ENCODE peak calls at places on chromosome 12, in four cellular contexts. W is A673, Y is foreskin keratinocyte, R is ovary. U is an unnamed sample.

GRCh38 chr12:26566670-26567069 is 266.3 kb downstream of the ITPR2 start:
- DNase-seq in W (no peak), Y (no peak), R (no peak), U (no peak)

GRCh38 chr12:4005851-4006400 is 132.7 kb upstream of the PARP11 start:
- DNase-seq in W (no peak), Y (no peak), R (no peak), U (no peak)

GRCh38 chr12:27221625-27222387 is 22.3 kb upstream of the STK38L start:
- DNase-seq in W (no peak), Y (no peak), R (no peak), U (no peak)

GRCh38 chr12:116040412-116040811 is 237.1 kb downstream of the MED13L start:
- DNase-seq in W (no peak), Y (no peak), R (no peak), U (no peak)

GRCh38 chr12:89263153-89263552 is 89.1 kb downstream of the DUSP6 start:
- DNase-seq in W (no peak), Y (no peak), R (no peak), U (no peak)

GRCh38 chr12:108980831-108981618 is 39.8 kb downstream of the SVOP start:
- DNase-seq in W (no peak), Y (no peak), R (no peak), U (no peak)

GRCh38 chr12:109718390-109718789 is 4.8 kb downstream of the FAM222A start:
- DNase-seq in W (peak; percentile 45), Y (no peak), R (peak; percentile 47), U (no peak)

GRCh38 chr12:111428081-111428727 is 22.5 kb downstream of the SH2B3 start:
- DNase-seq in W (no peak), Y (no peak), R (no peak), U (no peak)

GRCh38 chr12:27163048-27163715 is 80.8 kb upstream of the C12orf71 start:
- DNase-seq in W (no peak), Y (no peak), R (no peak), U (no peak)

GRCh38 chr12:13133886-13134285 is 30.4 kb upstream of the GSG1 start:
- DNase-seq in W (no peak), Y (no peak), R (no peak), U (no peak)

GRCh38 chr12:75000120-75000519 is 209.5 kb downstream of the KCNC2 start:
- DNase-seq in W (no peak), Y (no peak), R (no peak), U (no peak)

GRCh38 chr12:47534695-47535094 is 171.1 kb downstream of the RPAP3 start:
- DNase-seq in W (peak; percentile 27), Y (no peak), R (no peak), U (peak; percentile 15)

GRCh38 chr12:81726634-81727033 is 32.5 kb downstream of the PPFIA2 start:
- DNase-seq in W (no peak), Y (no peak), R (no peak), U (no peak)

GRCh38 chr12:30792648-30793499 is 38.1 kb upstream of the CAPRIN2 start:
- DNase-seq in W (no peak), Y (no peak), R (no peak), U (peak; percentile 59)

GRCh38 chr12:12224240-12224940 is 42.5 kb downstream of the LRP6 start:
- DNase-seq in W (no peak), Y (no peak), R (no peak), U (no peak)

GRCh38 chr12:95316798-95317197 is 99.2 kb downstream of the VEZT start:
- DNase-seq in W (no peak), Y (no peak), R (no peak), U (no peak)

GRCh38 chr12:25925064-25925463 is 33.4 kb upstream of the RASSF8 start:
- DNase-seq in W (no peak), Y (no peak), R (no peak), U (no peak)

GRCh38 chr12:122021822-122022392 is at the start of gene BCL7A:
- DNase-seq in W (peak; percentile 88), Y (no peak), R (peak; percentile 79), U (peak; percentile 45)

GRCh38 chr12:121534495-121535148 is 46.2 kb downstream of the KDM2B start:
- DNase-seq in W (no peak), Y (no peak), R (no peak), U (no peak)

GRCh38 chr12:69095765-69096477 is 143.4 kb upstream of the CPSF6 start:
- DNase-seq in W (peak; percentile 23), Y (no peak), R (no peak), U (no peak)

GRCh38 chr12:1318327-1319031 is 275.9 kb downstream of the FBXL14 start:
- DNase-seq in W (peak; percentile 58), Y (no peak), R (no peak), U (no peak)

GRCh38 chr12:34391771-34392581 is 369.7 kb downstream of the ALG10 start:
- DNase-seq in W (no peak), Y (no peak), R (no peak), U (no peak)

GRCh38 chr12:107131832-107132616 is 38.7 kb upstream of the CRY1 start:
- DNase-seq in W (peak; percentile 76), Y (peak; percentile 10), R (no peak), U (peak; percentile 75)

GRCh38 chr12:75699728-75700496 is 188.5 kb upstream of the KRR1 start:
- DNase-seq in W (no peak), Y (no peak), R (no peak), U (no peak)

GRCh38 chr12:104411826-104412626 is 44.7 kb upstream of the CHST11 start:
- DNase-seq in W (no peak), Y (no peak), R (no peak), U (peak; percentile 17)

DNA sequence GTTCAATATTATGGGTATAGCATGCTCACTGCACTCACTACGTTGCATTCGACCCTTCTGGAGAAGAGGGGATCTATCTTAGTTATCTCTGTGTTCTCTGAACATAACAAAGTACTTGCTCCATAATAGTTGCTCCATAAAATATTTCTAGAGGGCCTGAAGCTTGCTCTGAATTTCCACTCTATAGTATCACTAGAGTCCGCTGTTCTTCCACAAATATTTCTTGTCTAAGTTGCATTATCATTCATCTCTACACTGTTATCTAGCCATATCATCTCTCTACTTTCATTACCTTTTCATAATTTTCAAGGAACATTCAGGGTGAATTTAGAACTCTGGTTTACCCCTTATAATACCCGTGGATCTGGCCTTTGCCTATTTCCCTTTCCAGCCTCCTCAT is 246.1 kb upstream of the PDE3A start:
- DNase-seq in W (no peak), Y (no peak), R (no peak), U (no peak)
- TF ChIP-seq CTCF in W (peak; percentile 48), Y (no peak), R (no peak), U (no peak)

DNA sequence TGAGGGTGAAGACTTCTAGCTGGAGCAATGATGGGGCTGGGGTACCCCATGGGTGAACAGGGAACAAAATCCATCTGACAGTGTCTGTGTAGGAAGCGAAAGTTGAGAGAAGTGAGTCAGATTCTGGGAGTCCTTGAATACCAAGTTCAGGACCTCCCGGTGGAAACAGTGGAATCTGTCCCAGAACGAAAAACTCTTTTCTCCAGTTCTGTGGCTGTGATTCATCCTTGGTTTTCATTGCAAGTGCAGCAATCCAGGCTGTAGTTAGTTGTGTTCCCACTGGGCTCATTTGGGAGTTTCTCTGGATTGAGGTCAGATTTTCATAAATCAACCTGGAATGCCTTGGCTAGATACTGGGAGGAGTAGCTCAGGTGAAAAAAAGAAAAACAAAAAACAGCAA is 120.7 kb downstream of the C12orf75 start:
- DNase-seq in W (no peak), Y (no peak), R (no peak), U (no peak)
- H3K27ac ChIP-seq in W (no peak overlapping the region), Y (no peak overlapping the region), R (no peak overlapping the region), U (no peak overlapping the region)

GRCh38 chr12:52307836-52308806 is 13.1 kb downstream of the KRT83 start:
- DNase-seq in W (peak; percentile 56), Y (no peak), R (no peak), U (peak; percentile 38)

GRCh38 chr12:52310622-52311281 is 10.4 kb downstream of the KRT83 start:
- DNase-seq in W (no peak), Y (no peak), R (no peak), U (no peak)

GRCh38 chr12:52300796-52301691 is 9.7 kb upstream of the KRT81 start:
- DNase-seq in W (no peak), Y (no peak), R (no peak), U (no peak)

GRCh38 chr12:52308807-52309425 is 12.3 kb downstream of the KRT83 start:
- DNase-seq in W (no peak), Y (no peak), R (no peak), U (no peak)

DNA sequence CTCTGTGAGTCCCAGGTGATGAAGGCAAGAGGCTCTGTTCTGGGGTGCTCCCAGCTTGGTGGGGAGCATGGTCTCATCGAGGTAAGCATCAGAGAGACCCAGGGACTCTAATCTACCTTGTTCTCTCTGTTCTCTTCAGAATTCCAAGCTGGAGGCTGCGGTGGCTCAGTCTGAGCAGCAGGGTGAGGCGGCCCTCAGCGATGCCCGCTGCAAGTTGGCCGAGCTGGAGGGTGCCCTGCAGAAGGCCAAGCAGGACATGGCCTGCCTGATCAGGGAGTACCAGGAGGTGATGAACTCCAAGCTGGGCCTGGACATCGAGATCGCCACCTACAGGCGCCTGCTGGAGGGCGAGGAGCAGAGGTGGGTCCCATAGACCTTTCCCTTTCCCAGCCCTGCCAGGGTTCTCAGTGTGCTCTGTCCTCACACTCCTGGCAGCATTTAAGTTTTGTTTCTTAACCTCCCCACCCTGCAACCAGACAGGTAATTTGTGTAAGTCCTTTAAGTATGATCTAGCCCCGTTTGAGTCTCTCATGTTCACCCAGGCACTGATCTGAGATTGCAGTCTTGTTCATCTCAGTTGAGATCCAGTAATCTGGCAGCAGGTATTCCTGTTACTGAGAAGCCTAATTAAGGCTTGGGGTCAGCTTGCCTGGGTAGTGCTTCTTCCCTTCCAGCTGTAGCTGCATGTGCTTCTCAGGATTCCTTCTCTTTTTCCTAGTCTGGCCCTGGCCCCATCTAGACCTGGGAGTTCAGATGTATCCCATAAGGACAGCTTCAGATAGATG is 14.8 kb upstream of the KRT81 start:
- DNase-seq in W (no peak), Y (no peak), R (no peak), U (no peak)
- TF ChIP-seq CTCF in W (peak; percentile 36), Y (peak; percentile 57), R (no peak), U (no peak)

DNA sequence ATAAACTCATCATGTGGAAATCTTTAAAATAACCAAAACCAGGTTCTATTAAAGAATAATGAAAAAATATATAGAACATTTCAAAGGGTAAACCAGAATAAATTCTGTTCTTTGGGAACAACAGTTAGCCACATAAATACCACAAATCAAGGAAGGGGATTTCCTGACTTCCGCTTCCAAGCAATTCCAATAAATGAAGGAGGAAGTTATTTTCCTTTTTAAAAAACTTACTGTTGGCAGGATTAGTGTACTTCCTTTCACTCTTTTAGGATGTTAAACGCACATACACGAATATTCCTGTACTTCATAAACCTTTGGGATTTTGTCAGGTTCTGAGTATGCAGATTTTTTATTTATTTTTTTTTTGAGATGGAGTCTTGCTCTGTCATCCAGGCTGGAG is 13.7 kb upstream of the LIMA1 start:
- DNase-seq in W (peak; percentile 22), Y (no peak), R (no peak), U (no peak)
- H3K27ac ChIP-seq in W (no peak overlapping the region), Y (no peak overlapping the region), R (no peak overlapping the region), U (no peak overlapping the region)

GRCh38 chr12:112473056-112473455 is 54.3 kb downstream of the PTPN11 start:
- DNase-seq in W (peak; percentile 43), Y (no peak), R (no peak), U (no peak)
- TF ChIP-seq CTCF in W (peak; percentile 52), Y (peak; percentile 35), R (no peak), U (no peak)

DNA sequence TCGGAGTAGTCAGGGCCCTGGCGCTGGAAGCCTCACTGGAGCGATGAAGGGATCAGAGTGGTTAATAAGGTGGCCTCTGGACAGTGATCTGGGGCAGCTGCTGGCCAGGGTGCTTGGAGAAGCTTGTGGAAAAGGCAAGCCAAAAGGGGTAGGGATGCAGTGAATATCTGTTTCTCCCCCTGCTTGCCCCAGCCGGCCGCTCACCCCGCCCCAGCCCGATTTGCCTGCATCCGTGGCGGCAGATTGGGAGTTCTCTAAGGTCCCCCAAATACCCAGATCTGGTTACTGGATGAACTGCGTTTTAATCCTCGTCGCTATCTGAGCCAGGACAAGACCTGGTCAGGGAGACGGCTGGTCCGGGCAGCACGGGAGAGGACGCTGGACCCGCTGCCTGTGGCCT is 7.2 kb upstream of the HOXC6 start:
- DNase-seq in W (no peak), Y (no peak), R (peak; percentile 60), U (no peak)
- H3K27ac ChIP-seq in W (peak overlapping the region; percentile 97), Y (peak overlapping the region; percentile 98), R (peak overlapping the region; percentile 100), U (no peak overlapping the region)